ENCODE peak calls at places on chromosomes 1 and 21, in nine cellular contexts. One of them, this sample, is unnamed.

GRCh38 chr1:206945779-206946178 is 487 bp downstream of the PIGR start:
- DNase-seq in activated effector memory CD4-positive, alpha-beta T cell treated with Interleukin-2 at 50 U/mL for 16 hours: no peak
- DNase-seq in AG04450: no peak
- DNase-seq in NCI-H1092: no peak
- DNase-seq in ovary: no peak
- DNase-seq in prostate gland: no peak
- DNase-seq in AG09309: no peak
- DNase-seq in left cardiac atrium: no peak
- DNase-seq in neural progenitor cell: no peak
- DNase-seq in this sample: no peak

GRCh38 chr1:57229998-57230397 is 193.9 kb downstream of the DAB1 start:
- DNase-seq in prostate gland: no peak
- DNase-seq in ovary: no peak
- DNase-seq in activated effector memory CD4-positive, alpha-beta T cell treated with Interleukin-2 at 50 U/mL for 16 hours: no peak
- DNase-seq in AG04450: no peak
- DNase-seq in NCI-H1092: no peak
- DNase-seq in AG09309: no peak
- DNase-seq in neural progenitor cell: no peak
- DNase-seq in left cardiac atrium: no peak
- DNase-seq in this sample: no peak

GRCh38 chr1:32769524-32770220 is 47.5 kb downstream of the YARS1 start:
- DNase-seq in AG04450: no peak
- DNase-seq in neural progenitor cell: no peak
- DNase-seq in left cardiac atrium: peak
- DNase-seq in NCI-H1092: no peak
- DNase-seq in activated effector memory CD4-positive, alpha-beta T cell treated with Interleukin-2 at 50 U/mL for 16 hours: no peak
- DNase-seq in prostate gland: no peak
- DNase-seq in ovary: peak
- DNase-seq in AG09309: no peak
- DNase-seq in this sample: no peak

GRCh38 chr1:45409243-45409642 is 69.0 kb upstream of the MUTYH start:
- DNase-seq in NCI-H1092: no peak
- DNase-seq in neural progenitor cell: no peak
- DNase-seq in ovary: no peak
- DNase-seq in prostate gland: no peak
- DNase-seq in AG04450: no peak
- DNase-seq in activated effector memory CD4-positive, alpha-beta T cell treated with Interleukin-2 at 50 U/mL for 16 hours: no peak
- DNase-seq in left cardiac atrium: no peak
- DNase-seq in AG09309: no peak
- DNase-seq in this sample: no peak

GRCh38 chr1:7329868-7330615 is 441.1 kb upstream of the VAMP3 start:
- DNase-seq in AG04450: no peak
- DNase-seq in neural progenitor cell: no peak
- DNase-seq in prostate gland: no peak
- DNase-seq in AG09309: no peak
- DNase-seq in NCI-H1092: no peak
- DNase-seq in activated effector memory CD4-positive, alpha-beta T cell treated with Interleukin-2 at 50 U/mL for 16 hours: no peak
- DNase-seq in left cardiac atrium: no peak
- DNase-seq in ovary: no peak
- DNase-seq in this sample: no peak

GRCh38 chr1:90434460-90434859 is 282.6 kb downstream of the BARHL2 start:
- DNase-seq in prostate gland: no peak
- DNase-seq in ovary: no peak
- DNase-seq in neural progenitor cell: peak
- DNase-seq in activated effector memory CD4-positive, alpha-beta T cell treated with Interleukin-2 at 50 U/mL for 16 hours: no peak
- DNase-seq in AG09309: no peak
- DNase-seq in NCI-H1092: no peak
- DNase-seq in AG04450: no peak
- DNase-seq in left cardiac atrium: no peak
- DNase-seq in this sample: no peak

GRCh38 chr1:206489980-206490534 is 17.3 kb upstream of the RASSF5 start:
- DNase-seq in prostate gland: peak
- DNase-seq in NCI-H1092: peak
- DNase-seq in neural progenitor cell: peak
- DNase-seq in AG04450: no peak
- DNase-seq in AG09309: no peak
- DNase-seq in activated effector memory CD4-positive, alpha-beta T cell treated with Interleukin-2 at 50 U/mL for 16 hours: peak
- DNase-seq in left cardiac atrium: peak
- DNase-seq in ovary: peak
- DNase-seq in this sample: peak

GRCh38 chr1:208349679-208350330 is 105.6 kb upstream of the PLXNA2 start:
- DNase-seq in AG04450: no peak
- DNase-seq in ovary: no peak
- DNase-seq in AG09309: no peak
- DNase-seq in neural progenitor cell: peak
- DNase-seq in NCI-H1092: peak
- DNase-seq in prostate gland: no peak
- DNase-seq in activated effector memory CD4-positive, alpha-beta T cell treated with Interleukin-2 at 50 U/mL for 16 hours: no peak
- DNase-seq in left cardiac atrium: no peak
- DNase-seq in this sample: no peak

GRCh38 chr1:15849775-15850449 is 2.4 kb downstream of the SPEN start:
- DNase-seq in AG04450: no peak
- DNase-seq in AG09309: no peak
- DNase-seq in ovary: no peak
- DNase-seq in NCI-H1092: peak
- DNase-seq in neural progenitor cell: peak
- DNase-seq in activated effector memory CD4-positive, alpha-beta T cell treated with Interleukin-2 at 50 U/mL for 16 hours: no peak
- DNase-seq in prostate gland: peak
- DNase-seq in left cardiac atrium: peak
- DNase-seq in this sample: peak

GRCh38 chr1:245520611-245521010 is 365.8 kb downstream of the KIF26B start:
- DNase-seq in AG04450: no peak
- DNase-seq in prostate gland: no peak
- DNase-seq in neural progenitor cell: no peak
- DNase-seq in NCI-H1092: no peak
- DNase-seq in left cardiac atrium: no peak
- DNase-seq in ovary: no peak
- DNase-seq in activated effector memory CD4-positive, alpha-beta T cell treated with Interleukin-2 at 50 U/mL for 16 hours: no peak
- DNase-seq in AG09309: no peak
- DNase-seq in this sample: no peak

GRCh38 chr21:15514073-15514946 is 215.5 kb upstream of the USP25 start:
- DNase-seq in AG09309: no peak
- DNase-seq in prostate gland: no peak
- DNase-seq in AG04450: no peak
- DNase-seq in neural progenitor cell: no peak
- DNase-seq in ovary: no peak
- DNase-seq in activated effector memory CD4-positive, alpha-beta T cell treated with Interleukin-2 at 50 U/mL for 16 hours: peak
- DNase-seq in NCI-H1092: no peak
- DNase-seq in left cardiac atrium: no peak
- DNase-seq in this sample: no peak

GRCh38 chr21:45541221-45542039 is 810 bp downstream of the SLC19A1 start:
- DNase-seq in ovary: peak
- DNase-seq in AG04450: no peak
- DNase-seq in prostate gland: peak
- DNase-seq in neural progenitor cell: no peak
- DNase-seq in NCI-H1092: peak
- DNase-seq in AG09309: no peak
- DNase-seq in left cardiac atrium: peak
- DNase-seq in activated effector memory CD4-positive, alpha-beta T cell treated with Interleukin-2 at 50 U/mL for 16 hours: peak
- DNase-seq in this sample: no peak

GRCh38 chr1:176996455-176997090 is 167.9 kb downstream of the ASTN1 start:
- DNase-seq in left cardiac atrium: no peak
- DNase-seq in ovary: no peak
- DNase-seq in prostate gland: no peak
- DNase-seq in AG09309: no peak
- DNase-seq in activated effector memory CD4-positive, alpha-beta T cell treated with Interleukin-2 at 50 U/mL for 16 hours: no peak
- DNase-seq in neural progenitor cell: peak
- DNase-seq in NCI-H1092: peak
- DNase-seq in AG04450: no peak
- DNase-seq in this sample: peak

GRCh38 chr1:184606786-184607185 is 147.9 kb downstream of the EDEM3 start:
- DNase-seq in activated effector memory CD4-positive, alpha-beta T cell treated with Interleukin-2 at 50 U/mL for 16 hours: no peak
- DNase-seq in neural progenitor cell: no peak
- DNase-seq in prostate gland: no peak
- DNase-seq in AG04450: no peak
- DNase-seq in AG09309: no peak
- DNase-seq in ovary: no peak
- DNase-seq in left cardiac atrium: no peak
- DNase-seq in NCI-H1092: no peak
- DNase-seq in this sample: no peak

GRCh38 chr1:208374391-208374941 is 130.3 kb upstream of the PLXNA2 start:
- DNase-seq in left cardiac atrium: no peak
- DNase-seq in neural progenitor cell: peak
- DNase-seq in prostate gland: no peak
- DNase-seq in NCI-H1092: no peak
- DNase-seq in AG09309: no peak
- DNase-seq in AG04450: no peak
- DNase-seq in activated effector memory CD4-positive, alpha-beta T cell treated with Interleukin-2 at 50 U/mL for 16 hours: no peak
- DNase-seq in ovary: no peak
- DNase-seq in this sample: peak

GRCh38 chr1:10511494-10511885 is 36.7 kb downstream of the PEX14 start:
- DNase-seq in NCI-H1092: no peak
- DNase-seq in left cardiac atrium: no peak
- DNase-seq in neural progenitor cell: no peak
- DNase-seq in AG04450: no peak
- DNase-seq in AG09309: no peak
- DNase-seq in activated effector memory CD4-positive, alpha-beta T cell treated with Interleukin-2 at 50 U/mL for 16 hours: no peak
- DNase-seq in ovary: no peak
- DNase-seq in prostate gland: no peak
- DNase-seq in this sample: no peak

GRCh38 chr21:33240404-33240803 is 10.7 kb downstream of the IFNAR2 start:
- DNase-seq in AG04450: no peak
- DNase-seq in activated effector memory CD4-positive, alpha-beta T cell treated with Interleukin-2 at 50 U/mL for 16 hours: no peak
- DNase-seq in prostate gland: no peak
- DNase-seq in ovary: no peak
- DNase-seq in neural progenitor cell: no peak
- DNase-seq in left cardiac atrium: no peak
- DNase-seq in NCI-H1092: no peak
- DNase-seq in AG09309: no peak
- DNase-seq in this sample: no peak

GRCh38 chr1:159945483-159946241 is at the start of gene IGSF9:
- DNase-seq in left cardiac atrium: peak
- DNase-seq in AG09309: no peak
- DNase-seq in neural progenitor cell: peak
- DNase-seq in AG04450: no peak
- DNase-seq in prostate gland: peak
- DNase-seq in ovary: peak
- DNase-seq in activated effector memory CD4-positive, alpha-beta T cell treated with Interleukin-2 at 50 U/mL for 16 hours: peak
- DNase-seq in NCI-H1092: peak
- DNase-seq in this sample: peak

This sample was measured in H1.